ENCODE peak calls at places on chromosomes 7 and 10, in six cellular contexts. One of them, this sample, is unnamed.

GRCh38 chr10:69434926-69435325 is 16.3 kb upstream of the TSPAN15 start:
- DNase-seq in adrenal gland: no peak
- DNase-seq in astrocyte of the spinal cord: no peak
- DNase-seq in mammary epithelial cell: no peak
- DNase-seq in psoas muscle: no peak
- DNase-seq in AG10803: no peak
- DNase-seq in this sample: no peak

GRCh38 chr7:80977751-80978150 is 58.9 kb upstream of the SEMA3C start:
- DNase-seq in adrenal gland: no peak
- DNase-seq in astrocyte of the spinal cord: no peak
- DNase-seq in mammary epithelial cell: no peak
- DNase-seq in psoas muscle: no peak
- DNase-seq in AG10803: peak; percentile 76
- DNase-seq in this sample: no peak

GRCh38 chr7:4747746-4748145 is 27.7 kb upstream of the AP5Z1 start:
- DNase-seq in adrenal gland: no peak
- DNase-seq in astrocyte of the spinal cord: no peak
- DNase-seq in mammary epithelial cell: no peak
- DNase-seq in psoas muscle: no peak
- DNase-seq in AG10803: no peak
- DNase-seq in this sample: no peak

GRCh38 chr7:135697276-135698049 is 30.5 kb downstream of the SLC13A4 start:
- DNase-seq in adrenal gland: no peak
- DNase-seq in astrocyte of the spinal cord: no peak
- DNase-seq in mammary epithelial cell: no peak
- DNase-seq in psoas muscle: no peak
- DNase-seq in AG10803: no peak
- DNase-seq in this sample: no peak

GRCh38 chr7:28957064-28957821 is 887 bp downstream of the TRIL start:
- DNase-seq in adrenal gland: peak; percentile 29
- DNase-seq in astrocyte of the spinal cord: peak; percentile 8
- DNase-seq in mammary epithelial cell: no peak
- DNase-seq in psoas muscle: peak; percentile 64
- DNase-seq in AG10803: no peak
- DNase-seq in this sample: no peak

GRCh38 chr7:81705206-81705605 is 64.6 kb downstream of the HGF start:
- DNase-seq in adrenal gland: no peak
- DNase-seq in astrocyte of the spinal cord: no peak
- DNase-seq in mammary epithelial cell: no peak
- DNase-seq in psoas muscle: no peak
- DNase-seq in AG10803: no peak
- DNase-seq in this sample: no peak

GRCh38 chr10:63537511-63537910 is 16.3 kb downstream of the REEP3 start:
- DNase-seq in adrenal gland: no peak
- DNase-seq in astrocyte of the spinal cord: no peak
- DNase-seq in mammary epithelial cell: no peak
- DNase-seq in psoas muscle: no peak
- DNase-seq in AG10803: no peak
- DNase-seq in this sample: no peak

GRCh38 chr10:128536259-128536658 is 410.0 kb upstream of the MKI67 start:
- DNase-seq in adrenal gland: no peak
- DNase-seq in astrocyte of the spinal cord: no peak
- DNase-seq in mammary epithelial cell: no peak
- DNase-seq in psoas muscle: no peak
- DNase-seq in AG10803: no peak
- DNase-seq in this sample: no peak

GRCh38 chr10:80694930-80695329 is 157.2 kb downstream of the SH2D4B start:
- DNase-seq in adrenal gland: no peak
- DNase-seq in astrocyte of the spinal cord: no peak
- DNase-seq in mammary epithelial cell: no peak
- DNase-seq in psoas muscle: no peak
- DNase-seq in AG10803: no peak
- DNase-seq in this sample: no peak

GRCh38 chr10:18583575-18584270 is 67.7 kb downstream of the NSUN6 start:
- DNase-seq in adrenal gland: no peak
- DNase-seq in astrocyte of the spinal cord: no peak
- DNase-seq in mammary epithelial cell: no peak
- DNase-seq in psoas muscle: no peak
- DNase-seq in AG10803: no peak
- DNase-seq in this sample: peak; percentile 5
- TF ChIP-seq CTCF in adrenal gland: peak; percentile 21
- TF ChIP-seq CTCF in astrocyte of the spinal cord: peak; percentile 22
- TF ChIP-seq CTCF in mammary epithelial cell: peak; percentile 19
- TF ChIP-seq CTCF in psoas muscle: no peak
- TF ChIP-seq CTCF in AG10803: no peak
- TF ChIP-seq CTCF in this sample: peak; percentile 19

GRCh38 chr10:25683291-25683690 is 250.7 kb upstream of the MYO3A start:
- DNase-seq in adrenal gland: no peak
- DNase-seq in astrocyte of the spinal cord: no peak
- DNase-seq in mammary epithelial cell: peak; percentile 2
- DNase-seq in psoas muscle: no peak
- DNase-seq in AG10803: no peak
- DNase-seq in this sample: peak; percentile 7

GRCh38 chr10:25678666-25679065 is 255.4 kb upstream of the MYO3A start:
- DNase-seq in adrenal gland: no peak
- DNase-seq in astrocyte of the spinal cord: no peak
- DNase-seq in mammary epithelial cell: no peak
- DNase-seq in psoas muscle: no peak
- DNase-seq in AG10803: no peak
- DNase-seq in this sample: no peak

GRCh38 chr10:25678220-25678619 is 255.8 kb upstream of the MYO3A start:
- DNase-seq in adrenal gland: no peak
- DNase-seq in astrocyte of the spinal cord: no peak
- DNase-seq in mammary epithelial cell: no peak
- DNase-seq in psoas muscle: no peak
- DNase-seq in AG10803: no peak
- DNase-seq in this sample: no peak

DNA sequence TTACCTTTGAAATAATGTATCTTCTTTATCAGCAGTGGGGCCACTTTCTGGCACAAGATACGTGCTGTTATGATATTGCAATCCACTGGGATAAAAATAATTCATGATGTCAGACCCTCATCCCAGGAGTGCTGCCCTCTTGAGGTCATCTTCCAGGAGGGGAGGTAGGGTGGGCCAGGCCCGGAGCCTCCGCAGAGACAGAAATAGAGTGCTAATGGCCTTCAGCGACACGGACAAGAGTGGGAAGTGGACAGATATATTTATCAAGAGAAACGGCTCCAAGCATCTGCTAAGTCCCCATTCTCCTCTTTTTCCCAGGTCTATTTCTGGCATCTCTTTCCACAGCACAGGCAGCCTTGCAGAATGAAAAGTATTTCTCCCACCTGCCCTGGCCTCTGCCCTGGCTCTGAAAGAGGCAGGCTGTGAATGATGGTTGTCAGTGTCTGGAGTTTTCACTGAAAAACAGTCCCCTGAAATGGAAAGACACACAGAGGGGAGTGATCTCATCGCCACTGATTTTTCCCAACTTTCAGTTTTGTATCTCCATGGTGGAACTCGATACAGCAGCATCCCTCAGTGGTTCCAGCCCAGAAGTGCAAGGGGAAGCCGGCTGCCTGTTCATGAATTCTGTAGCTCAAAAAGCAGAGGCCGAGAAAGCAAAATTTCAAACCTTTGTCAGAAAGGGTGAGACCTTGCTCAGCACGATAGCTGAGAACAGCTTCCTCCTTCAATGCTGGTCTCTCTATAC is 251.7 kb upstream of the MYO3A start:
- DNase-seq in adrenal gland: peak; percentile 53
- DNase-seq in astrocyte of the spinal cord: peak; percentile 41
- DNase-seq in mammary epithelial cell: peak; percentile 2
- DNase-seq in psoas muscle: no peak
- DNase-seq in AG10803: peak; percentile 11
- DNase-seq in this sample: peak; percentile 25
- TF ChIP-seq CTCF in adrenal gland: peak; percentile 66
- TF ChIP-seq CTCF in astrocyte of the spinal cord: peak; percentile 80
- TF ChIP-seq CTCF in mammary epithelial cell: peak; percentile 51
- TF ChIP-seq CTCF in psoas muscle: peak; percentile 19
- TF ChIP-seq CTCF in AG10803: peak; percentile 43
- TF ChIP-seq CTCF in this sample: peak; percentile 36

GRCh38 chr7:140297192-140297591 is 101.1 kb downstream of the SLC37A3 start:
- DNase-seq in adrenal gland: no peak
- DNase-seq in astrocyte of the spinal cord: no peak
- DNase-seq in mammary epithelial cell: no peak
- DNase-seq in psoas muscle: no peak
- DNase-seq in AG10803: no peak
- DNase-seq in this sample: no peak
- TF ChIP-seq CTCF in adrenal gland: no peak
- TF ChIP-seq CTCF in astrocyte of the spinal cord: no peak
- TF ChIP-seq CTCF in mammary epithelial cell: no peak
- TF ChIP-seq CTCF in psoas muscle: no peak
- TF ChIP-seq CTCF in AG10803: no peak
- TF ChIP-seq CTCF in this sample: no peak

DNA sequence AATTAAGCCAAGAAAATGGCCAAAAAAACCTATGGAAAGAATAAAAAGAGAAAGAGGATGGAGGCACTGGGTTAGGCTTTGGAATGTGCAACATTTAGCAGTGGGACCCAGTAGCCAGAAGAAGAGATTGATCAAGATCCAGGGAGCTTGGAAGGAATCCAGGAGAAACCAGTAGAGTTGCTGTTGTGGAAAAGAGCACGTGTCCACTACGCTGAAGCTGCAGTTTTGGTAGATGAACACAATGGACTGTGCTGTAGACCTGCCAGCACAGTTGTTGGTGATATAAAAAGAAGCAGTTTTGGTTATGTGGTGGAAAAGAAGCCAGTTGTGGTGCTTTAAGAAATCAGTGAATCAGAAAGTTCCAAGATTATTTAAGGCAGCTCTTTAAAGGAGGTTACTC is 802.2 kb upstream of the POM121L12 start:
- DNase-seq in adrenal gland: no peak
- DNase-seq in astrocyte of the spinal cord: no peak
- DNase-seq in mammary epithelial cell: no peak
- DNase-seq in psoas muscle: no peak
- DNase-seq in AG10803: no peak
- DNase-seq in this sample: no peak
- TF ChIP-seq CTCF in adrenal gland: no peak
- TF ChIP-seq CTCF in astrocyte of the spinal cord: no peak
- TF ChIP-seq CTCF in mammary epithelial cell: no peak
- TF ChIP-seq CTCF in psoas muscle: no peak
- TF ChIP-seq CTCF in AG10803: no peak
- TF ChIP-seq CTCF in this sample: no peak

DNA sequence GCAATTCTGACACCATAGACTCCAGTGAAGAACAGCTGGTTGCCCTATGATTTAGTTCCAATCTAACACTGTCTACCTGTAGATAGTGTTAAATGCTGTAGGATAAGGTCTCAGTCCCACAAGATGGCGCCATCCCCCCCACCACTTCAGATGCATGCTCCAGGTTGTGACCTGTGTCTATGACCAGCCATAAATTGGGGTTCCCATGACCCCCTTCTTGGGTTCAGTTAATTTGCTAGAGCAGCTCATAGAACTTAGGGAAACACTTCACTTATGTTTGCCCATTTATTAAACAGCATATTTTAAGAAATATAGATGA is 13.1 kb downstream of the CCSER2 start:
- DNase-seq in adrenal gland: no peak
- DNase-seq in astrocyte of the spinal cord: no peak
- DNase-seq in mammary epithelial cell: no peak
- DNase-seq in psoas muscle: no peak
- DNase-seq in AG10803: no peak
- DNase-seq in this sample: no peak
- TF ChIP-seq CTCF in adrenal gland: no peak
- TF ChIP-seq CTCF in astrocyte of the spinal cord: no peak
- TF ChIP-seq CTCF in mammary epithelial cell: no peak
- TF ChIP-seq CTCF in psoas muscle: no peak
- TF ChIP-seq CTCF in AG10803: no peak
- TF ChIP-seq CTCF in this sample: no peak

This sample was measured in MCF 10A.